ENCODE peak calls at places on chromosomes 3 and 15, in four cellular contexts. One of them, this sample, is unnamed.

GRCh38 chr3:81339040-81339845 is 422.2 kb downstream of the GBE1 start:
- DNase-seq in IMR-90: peak; percentile 6
- DNase-seq in K562: peak; percentile 8
- DNase-seq in A549: peak; percentile 28
- DNase-seq in this sample: no peak

GRCh38 chr3:138327831-138328230 is 1.8 kb downstream of the NME9 start:
- DNase-seq in A549: no peak
- DNase-seq in K562: no peak
- DNase-seq in IMR-90: no peak
- DNase-seq in this sample: no peak

GRCh38 chr3:196619213-196619612 is 20.3 kb upstream of the NRROS start:
- DNase-seq in K562: no peak
- DNase-seq in IMR-90: no peak
- DNase-seq in A549: no peak
- DNase-seq in this sample: no peak

GRCh38 chr3:154018100-154018696 is 103.0 kb upstream of the ARHGEF26 start:
- DNase-seq in A549: peak; percentile 11
- DNase-seq in K562: peak; percentile 33
- DNase-seq in IMR-90: peak; percentile 18
- DNase-seq in this sample: peak; percentile 11

GRCh38 chr3:133428552-133428951 is 28.7 kb downstream of the BFSP2 start:
- DNase-seq in K562: no peak
- DNase-seq in IMR-90: no peak
- DNase-seq in A549: no peak
- DNase-seq in this sample: no peak

GRCh38 chr3:6921041-6921440 is 60.1 kb downstream of the GRM7 start:
- DNase-seq in K562: no peak
- DNase-seq in A549: no peak
- DNase-seq in IMR-90: no peak
- DNase-seq in this sample: no peak

GRCh38 chr15:76678766-76679165 is 226.4 kb downstream of the SCAPER start:
- DNase-seq in K562: no peak
- DNase-seq in IMR-90: peak; percentile 60
- DNase-seq in A549: no peak
- DNase-seq in this sample: no peak

GRCh38 chr3:126982125-126982521 is 792 bp upstream of the PLXNA1 start:
- DNase-seq in K562: peak; percentile 45
- DNase-seq in IMR-90: peak; percentile 27
- DNase-seq in A549: no peak
- DNase-seq in this sample: peak; percentile 38

GRCh38 chr15:69648775-69649735 is 196.4 kb downstream of the RPLP1 start:
- DNase-seq in K562: no peak
- DNase-seq in IMR-90: no peak
- DNase-seq in A549: no peak
- DNase-seq in this sample: no peak

GRCh38 chr3:195160257-195160898 is 110.6 kb downstream of the XXYLT1 start:
- DNase-seq in IMR-90: peak; percentile 79
- DNase-seq in A549: no peak
- DNase-seq in K562: no peak
- DNase-seq in this sample: no peak

GRCh38 chr3:137191133-137191923 is 233.5 kb downstream of the IL20RB start:
- DNase-seq in IMR-90: no peak
- DNase-seq in A549: no peak
- DNase-seq in K562: no peak
- DNase-seq in this sample: no peak

GRCh38 chr3:24287728-24288450 is 206.8 kb downstream of the THRB start:
- DNase-seq in A549: no peak
- DNase-seq in IMR-90: no peak
- DNase-seq in K562: no peak
- DNase-seq in this sample: no peak

GRCh38 chr3:76054404-76054803 is 269.1 kb upstream of the ZNF717 start:
- DNase-seq in K562: no peak
- DNase-seq in IMR-90: peak; percentile 17
- DNase-seq in A549: no peak
- DNase-seq in this sample: no peak

GRCh38 chr3:32249184-32249782 is 10.8 kb downstream of the CMTM8 start:
- DNase-seq in A549: no peak
- DNase-seq in K562: no peak
- DNase-seq in IMR-90: peak; percentile 76
- DNase-seq in this sample: no peak

GRCh38 chr3:185320949-185321348 is 42.0 kb upstream of the MAP3K13 start:
- DNase-seq in IMR-90: no peak
- DNase-seq in K562: no peak
- DNase-seq in A549: no peak
- DNase-seq in this sample: no peak

GRCh38 chr3:142424754-142425153 is 23.1 kb downstream of the XRN1 start:
- DNase-seq in IMR-90: no peak
- DNase-seq in K562: no peak
- DNase-seq in A549: no peak
- DNase-seq in this sample: no peak
- TF ChIP-seq ELK1 in IMR-90: no peak
- TF ChIP-seq ELK1 in K562: no peak
- TF ChIP-seq ELK1 in A549: no peak
- TF ChIP-seq ELK1 in this sample: no peak

DNA sequence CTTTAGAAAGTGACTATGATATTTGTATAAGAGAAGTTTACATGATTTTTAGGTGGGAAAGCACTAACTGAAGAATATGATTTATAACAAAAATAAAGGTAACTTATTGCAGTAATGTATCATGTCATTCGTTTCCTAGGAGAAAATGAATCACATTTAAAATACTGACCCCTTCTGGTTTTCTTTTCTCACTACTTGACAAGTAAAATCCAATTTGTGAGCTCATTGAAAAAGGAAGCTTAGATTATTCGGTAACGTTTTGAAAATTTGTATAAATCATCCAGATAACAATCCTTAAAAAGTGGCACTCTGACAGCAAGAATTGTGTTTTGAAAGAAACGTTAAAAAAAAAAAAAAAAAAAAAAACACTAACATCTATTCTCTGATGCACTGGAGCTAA is 39.0 kb downstream of the NSUN3 start:
- DNase-seq in K562: no peak
- DNase-seq in A549: no peak
- DNase-seq in IMR-90: peak; percentile 15
- DNase-seq in this sample: no peak
- TF ChIP-seq ELK1 in K562: no peak
- TF ChIP-seq ELK1 in A549: no peak
- TF ChIP-seq ELK1 in IMR-90: no peak
- TF ChIP-seq ELK1 in this sample: no peak

GRCh38 chr15:35349916-35350315 is 196.0 kb downstream of the DPH6 start:
- DNase-seq in IMR-90: no peak
- DNase-seq in A549: no peak
- DNase-seq in K562: no peak
- DNase-seq in this sample: no peak
- TF ChIP-seq ELK1 in IMR-90: no peak
- TF ChIP-seq ELK1 in A549: no peak
- TF ChIP-seq ELK1 in K562: no peak
- TF ChIP-seq ELK1 in this sample: no peak

DNA sequence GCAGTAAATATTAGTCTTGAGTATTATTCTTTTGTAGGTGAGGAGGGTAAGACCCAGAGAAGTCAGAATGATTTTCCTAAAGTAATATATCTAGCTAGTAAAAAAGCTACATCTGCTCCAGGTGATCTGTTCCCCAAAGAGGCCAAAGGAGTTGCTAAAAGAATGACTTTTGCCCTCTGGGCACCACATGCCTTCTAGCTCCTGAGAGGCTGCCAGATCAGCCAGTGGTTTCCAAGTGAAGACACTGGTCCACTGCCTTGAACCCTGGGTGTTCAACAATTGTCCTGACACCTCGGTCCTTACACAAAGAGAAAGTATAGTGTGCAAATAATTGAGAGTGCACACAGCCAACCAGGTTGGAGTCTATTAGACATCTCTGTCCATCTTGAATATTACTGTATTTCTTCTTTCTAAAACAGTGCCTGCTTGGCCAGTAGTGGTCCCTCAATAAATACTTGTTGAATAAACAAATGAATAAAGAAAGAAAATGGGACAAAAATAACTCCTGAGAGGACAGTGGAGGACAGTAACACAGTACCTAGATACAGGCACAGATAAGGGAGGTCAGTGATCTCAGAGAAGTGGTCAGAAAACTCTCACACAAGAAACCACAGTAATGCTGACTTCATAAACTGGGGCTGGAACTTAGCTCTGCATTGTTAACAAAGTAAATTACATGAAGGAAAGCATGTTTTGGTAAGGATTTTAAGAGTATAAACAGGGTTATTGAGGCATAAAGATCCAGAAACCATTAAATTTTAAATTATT is 56.6 kb upstream of the CSTA start:
- DNase-seq in A549: no peak
- DNase-seq in K562: no peak
- DNase-seq in IMR-90: no peak
- DNase-seq in this sample: no peak
- TF ChIP-seq ELK1 in A549: no peak
- TF ChIP-seq ELK1 in K562: no peak
- TF ChIP-seq ELK1 in IMR-90: no peak
- TF ChIP-seq ELK1 in this sample: no peak

GRCh38 chr15:90599639-90600038 is 69.9 kb downstream of the CRTC3 start:
- DNase-seq in A549: no peak
- DNase-seq in K562: no peak
- DNase-seq in IMR-90: no peak
- DNase-seq in this sample: no peak

GRCh38 chr15:90607361-90607760 is 77.6 kb downstream of the CRTC3 start:
- DNase-seq in IMR-90: no peak
- DNase-seq in K562: no peak
- DNase-seq in A549: no peak
- DNase-seq in this sample: no peak

GRCh38 chr15:90606641-90607040 is 76.9 kb downstream of the CRTC3 start:
- DNase-seq in IMR-90: no peak
- DNase-seq in A549: no peak
- DNase-seq in K562: no peak
- DNase-seq in this sample: no peak

GRCh38 chr15:90600954-90601353 is 71.2 kb downstream of the CRTC3 start:
- DNase-seq in K562: no peak
- DNase-seq in IMR-90: no peak
- DNase-seq in A549: no peak
- DNase-seq in this sample: no peak

GRCh38 chr15:90603893-90604292 is 74.2 kb downstream of the CRTC3 start:
- DNase-seq in A549: no peak
- DNase-seq in IMR-90: no peak
- DNase-seq in K562: no peak
- DNase-seq in this sample: no peak
- TF ChIP-seq ELK1 in A549: no peak
- TF ChIP-seq ELK1 in IMR-90: no peak
- TF ChIP-seq ELK1 in K562: no peak
- TF ChIP-seq ELK1 in this sample: no peak

GRCh38 chr3:190432216-190432615 is 17.5 kb downstream of the TMEM207 start:
- DNase-seq in K562: no peak
- DNase-seq in A549: no peak
- DNase-seq in IMR-90: peak; percentile 14
- DNase-seq in this sample: no peak

GRCh38 chr3:190427108-190427507 is 22.6 kb downstream of the TMEM207 start:
- DNase-seq in K562: no peak
- DNase-seq in A549: no peak
- DNase-seq in IMR-90: no peak
- DNase-seq in this sample: no peak

GRCh38 chr3:190425833-190426232 is 23.9 kb downstream of the TMEM207 start:
- DNase-seq in A549: no peak
- DNase-seq in IMR-90: no peak
- DNase-seq in K562: no peak
- DNase-seq in this sample: no peak

GRCh38 chr3:190430906-190431305 is 18.8 kb downstream of the TMEM207 start:
- DNase-seq in K562: no peak
- DNase-seq in IMR-90: no peak
- DNase-seq in A549: no peak
- DNase-seq in this sample: no peak

DNA sequence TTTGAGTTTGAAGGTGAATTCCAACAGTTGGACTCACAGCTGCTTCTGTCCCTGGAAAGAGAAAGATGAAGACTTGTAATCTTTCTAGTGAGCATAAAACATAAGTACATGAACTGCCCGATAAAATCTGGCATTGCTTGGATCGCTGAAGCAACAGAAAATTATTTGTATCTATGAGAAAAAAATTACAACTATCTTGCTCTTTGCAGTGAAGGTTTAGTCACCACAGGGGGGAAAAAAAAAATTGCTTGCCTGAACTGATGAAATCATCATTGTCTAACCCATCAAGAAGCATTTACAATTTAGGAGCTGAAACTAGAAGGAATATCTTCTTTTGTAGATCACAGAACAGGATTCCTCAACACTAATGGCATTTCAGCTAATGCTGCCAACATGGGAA is 20.0 kb downstream of the TMEM207 start:
- DNase-seq in A549: no peak
- DNase-seq in K562: no peak
- DNase-seq in IMR-90: peak; percentile 59
- DNase-seq in this sample: no peak
- TF ChIP-seq ELK1 in A549: no peak
- TF ChIP-seq ELK1 in K562: no peak
- TF ChIP-seq ELK1 in IMR-90: no peak
- TF ChIP-seq ELK1 in this sample: no peak

DNA sequence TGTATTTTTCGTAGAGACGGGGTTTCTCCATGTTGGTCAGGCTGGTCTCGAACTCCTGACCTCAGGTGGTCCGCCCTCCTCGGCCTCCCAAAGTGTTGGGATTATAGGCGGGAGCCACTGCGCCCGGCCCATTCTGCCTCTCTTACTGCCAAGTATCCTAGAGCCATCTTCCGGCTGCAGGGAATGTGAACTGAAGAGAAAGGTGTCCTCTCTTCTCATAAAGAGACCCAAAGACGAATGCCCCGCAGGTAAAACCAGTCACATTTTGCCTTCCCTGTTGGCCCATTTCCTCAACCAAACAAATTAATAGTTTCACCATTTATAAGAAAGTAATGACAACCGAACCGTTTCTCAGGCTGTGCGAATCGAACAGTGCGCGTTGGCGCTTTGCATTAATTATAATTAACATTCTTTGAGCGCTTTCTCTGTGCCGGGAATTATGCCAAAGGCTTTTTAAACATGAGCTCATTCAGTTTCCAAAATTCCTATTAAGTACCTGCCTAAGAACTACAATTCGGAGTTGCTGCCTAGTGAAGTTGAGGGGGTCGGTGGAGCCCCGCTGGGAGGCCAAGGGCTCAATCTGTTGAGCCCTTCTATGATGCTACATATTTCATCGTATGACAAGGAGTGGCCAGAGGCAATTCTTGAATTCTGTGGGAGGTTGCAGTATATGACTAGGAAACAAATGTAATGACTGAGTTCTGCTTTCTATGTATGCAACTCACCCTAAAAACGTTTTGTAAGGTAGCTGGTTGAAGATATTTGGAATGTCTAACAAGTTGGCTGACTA is 819 bp upstream of the RPL24 start:
- DNase-seq in A549: no peak
- DNase-seq in IMR-90: no peak
- DNase-seq in K562: no peak
- DNase-seq in this sample: no peak
- TF ChIP-seq ELK1 in A549: no peak
- TF ChIP-seq ELK1 in IMR-90: no peak
- TF ChIP-seq ELK1 in K562: no peak
- TF ChIP-seq ELK1 in this sample: no peak